ENCODE peak calls at places on chromosomes 4 and X, in nine cellular contexts. C, Z, Q, N, I, B, W, V and J are unnamed samples.
A peak's percentile ranks its signal among the peaks of the same experiment; 100 is the strongest.

GRCh38 chr4:77264826-77265225 is 107.8 kb downstream of the CCNG2 start:
- DNase-seq in Q (no peak), W (no peak), I (no peak), B (no peak), N (no peak), V (no peak), Z (no peak), C (no peak), J (no peak)

GRCh38 chr4:44869222-44869882 is 143.0 kb upstream of the GNPDA2 start:
- DNase-seq in N (no peak), B (no peak), I (no peak), Q (no peak), W (no peak), V (no peak), Z (no peak), C (no peak), J (no peak)

GRCh38 chrX:141632124-141632523 is 42.6 kb downstream of the SPANXA2 start:
- DNase-seq in Z (no peak), W (no peak), N (no peak), C (no peak), Q (no peak), V (no peak), B (no peak), I (no peak), J (no peak)

GRCh38 chrX:55731826-55732225 is 14.3 kb downstream of the RRAGB start:
- DNase-seq in N (no peak), B (no peak), Q (no peak), C (no peak), Z (no peak), V (no peak), W (no peak), I (no peak), J (no peak)

GRCh38 chr4:25879991-25880641 is 17.3 kb upstream of the SEL1L3 start:
- DNase-seq in V (no peak), I (no peak), C (no peak), B (no peak), N (no peak), Q (no peak), Z (no peak), W (no peak), J (no peak)

GRCh38 chr4:25060586-25061340 is 30.0 kb upstream of the LGI2 start:
- DNase-seq in W (no peak), Q (no peak), Z (no peak), N (no peak), V (no peak), I (no peak), C (no peak), B (no peak), J (no peak)

GRCh38 chr4:118969359-118969758 is 80.7 kb downstream of the SYNPO2 start:
- DNase-seq in Q (no peak), N (peak; percentile 32), I (peak; percentile 51), Z (peak; percentile 58), V (peak; percentile 36), W (peak; percentile 63), B (no peak), C (peak; percentile 44), J (peak; percentile 42)

GRCh38 chrX:82765806-82766205 is 742.3 kb upstream of the POU3F4 start:
- DNase-seq in I (no peak), B (no peak), V (no peak), Z (no peak), W (no peak), Q (no peak), N (no peak), C (no peak), J (no peak)

GRCh38 chr4:156970501-156971167 is 965 bp downstream of the PDGFC start:
- DNase-seq in B (peak; percentile 71), V (peak; percentile 64), Z (peak; percentile 76), W (peak; percentile 87), I (peak; percentile 55), C (peak; percentile 54), Q (peak; percentile 66), N (no peak), J (peak; percentile 66)

GRCh38 chr4:135244605-135245146 is 1043.1 kb upstream of the PABPC4L start:
- DNase-seq in C (no peak), Z (no peak), W (no peak), V (no peak), N (no peak), I (no peak), B (no peak), Q (no peak), J (no peak)

GRCh38 chrX:154121961-154122360 is 22.1 kb upstream of the OPN1LW start:
- DNase-seq in N (no peak), V (no peak), I (no peak), Q (peak; percentile 51), C (no peak), W (no peak), Z (no peak), B (no peak), J (no peak)

GRCh38 chr4:8643986-8644385 is 51.4 kb downstream of the CPZ start:
- DNase-seq in Z (peak; percentile 3), W (peak; percentile 45), V (peak; percentile 21), I (no peak), Q (peak; percentile 41), B (peak; percentile 24), C (no peak), N (no peak), J (no peak)

GRCh38 chr4:122576261-122577188 is 44.3 kb downstream of the IL21 start:
- DNase-seq in Q (no peak), I (no peak), C (no peak), N (peak; percentile 36), V (no peak), B (no peak), W (no peak), Z (no peak), J (no peak)

GRCh38 chr4:83657336-83657735 is 121.4 kb downstream of the GPAT3 start:
- DNase-seq in Q (no peak), I (no peak), N (no peak), Z (no peak), W (no peak), V (no peak), C (no peak), B (no peak), J (no peak)

GRCh38 chrX:75989806-75990590 is 182.9 kb upstream of the PBDC1 start:
- DNase-seq in W (no peak), C (no peak), B (no peak), V (no peak), Z (no peak), N (no peak), Q (no peak), I (no peak), J (no peak)

GRCh38 chr4:42331914-42332368 is 65.3 kb upstream of the SHISA3 start:
- DNase-seq in I (peak; percentile 56), B (no peak), Q (no peak), Z (no peak), C (no peak), N (peak; percentile 24), W (no peak), V (no peak), J (peak; percentile 35)

GRCh38 chr4:181194096-181194495 is 1049.1 kb upstream of the TENM3 start:
- DNase-seq in N (no peak), V (no peak), Q (no peak), Z (no peak), C (no peak), W (no peak), B (no peak), I (no peak), J (no peak)

GRCh38 chr4:94714761-94715160 is 43.0 kb upstream of the BMPR1B start:
- DNase-seq in B (no peak), Z (no peak), I (no peak), C (no peak), N (no peak), W (no peak), V (no peak), Q (no peak), J (no peak)

GRCh38 chr4:1207603-1208265 is 35.4 kb upstream of the SPON2 start:
- DNase-seq in Q (peak; percentile 49), W (peak; percentile 47), C (peak; percentile 64), Z (peak; percentile 36), B (peak; percentile 58), I (peak; percentile 76), V (peak; percentile 66), N (no peak), J (peak; percentile 65)

DNA sequence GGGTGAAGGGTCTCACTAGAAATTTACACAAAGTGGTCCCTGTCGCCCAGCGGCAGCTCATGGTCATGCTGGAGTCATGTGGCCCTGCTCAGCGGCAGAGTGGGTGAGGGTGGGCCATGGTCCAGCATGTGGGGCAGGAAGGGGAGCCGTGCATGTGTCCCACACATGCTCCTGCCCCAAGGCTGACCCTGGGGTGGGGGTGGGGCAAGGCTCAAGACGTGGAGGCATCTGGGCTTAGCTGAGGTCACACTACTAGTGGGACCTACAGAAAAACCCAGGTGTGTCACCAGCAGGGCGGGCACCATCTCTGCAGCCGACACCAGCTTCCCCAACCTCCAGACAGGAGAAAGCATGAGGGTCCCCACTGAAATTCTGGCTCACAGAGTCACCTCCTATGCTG is 42.4 kb downstream of the EVC start:
- DNase-seq in C (no peak), W (no peak), V (no peak), I (no peak), Q (no peak), N (no peak), B (no peak), Z (no peak), J (no peak)
- H3K4me1 ChIP-seq in C (no peaks in the 10 kb centered on the region), W (peaks cover 9% of the 10 kb centered on the region), V (no peaks in the 10 kb centered on the region), I (no peaks in the 10 kb centered on the region), Q (no peaks in the 10 kb centered on the region), N (peaks cover 43% of the 10 kb centered on the region), B (peaks cover 50% of the 10 kb centered on the region), Z (no peaks in the 10 kb centered on the region), J (no peaks in the 10 kb centered on the region)

DNA sequence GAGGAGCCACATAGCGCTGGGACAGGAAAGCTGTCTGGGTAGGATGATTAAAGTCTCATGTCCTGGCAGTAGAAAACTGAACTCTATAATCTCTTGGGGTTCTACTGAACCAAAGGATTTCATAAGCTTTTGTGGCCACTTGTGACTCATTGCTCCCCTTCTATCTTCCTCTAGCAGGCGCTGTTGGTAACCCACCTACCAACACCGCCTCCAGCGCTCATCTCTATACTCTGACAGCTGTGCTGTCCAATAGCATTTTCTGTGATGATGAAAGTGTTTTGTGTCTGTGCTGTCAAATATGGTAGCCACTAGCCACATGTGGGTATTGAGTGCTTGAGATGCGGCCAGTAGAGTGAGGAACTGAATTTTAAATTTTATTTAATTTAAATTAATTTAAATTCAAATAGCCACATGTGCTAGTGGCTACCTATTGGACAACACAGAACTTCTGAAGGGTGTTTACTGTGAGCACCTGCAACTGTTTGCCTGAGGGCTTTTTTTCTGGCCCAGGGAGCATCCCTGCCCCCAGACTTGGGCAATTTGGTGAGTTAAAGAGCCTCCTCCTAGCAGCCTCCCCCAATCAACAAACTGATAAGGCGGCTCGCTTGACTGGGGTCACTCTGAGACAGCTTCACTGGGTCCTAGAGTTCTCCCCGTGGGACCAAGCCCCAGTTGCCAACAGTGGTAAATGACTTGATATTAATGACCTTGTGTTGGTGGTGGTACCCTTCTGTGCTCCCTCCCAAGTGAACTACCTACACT is 169.2 kb upstream of the ATP6AP2 start:
- DNase-seq in N (no peak), W (peak; percentile 64), B (no peak), Q (no peak), C (no peak), Z (no peak), I (no peak), V (no peak), J (no peak)
- TF ChIP-seq CTCF in N (peak; percentile 37), W (peak; percentile 69), B (no peak), Q (no peak), C (no peak), Z (no peak), I (no peak), V (no peak), J (no peak)

GRCh38 chr4:10089346-10089745 is 27.3 kb downstream of the WDR1 start:
- DNase-seq in Z (no peak), N (no peak), Q (no peak), I (peak; percentile 19), B (no peak), V (peak; percentile 81), W (peak; percentile 81), C (peak; percentile 87), J (peak; percentile 34)
- H3K36me3 ChIP-seq in Z (peaks cover 90% of the 10 kb centered on the region), N (peaks cover 51% of the 10 kb centered on the region), Q (no peaks in the 10 kb centered on the region), I (peaks cover 77% of the 10 kb centered on the region), B (peaks cover 100% of the 10 kb centered on the region), V (peaks cover 97% of the 10 kb centered on the region), W (peaks cover 96% of the 10 kb centered on the region), C (peaks cover 55% of the 10 kb centered on the region), J (peaks cover 25% of the 10 kb centered on the region)

GRCh38 chr4:87033902-87034301 is 99.1 kb downstream of the AFF1 start:
- DNase-seq in C (no peak), V (no peak), I (no peak), W (peak; percentile 81), N (no peak), Z (no peak), Q (no peak), B (no peak), J (no peak)
- H3K4me1 ChIP-seq in C (peaks cover 19% of the 10 kb centered on the region), V (peaks cover 100% of the 10 kb centered on the region), I (peaks cover 100% of the 10 kb centered on the region), W (peaks cover 60% of the 10 kb centered on the region), N (peaks cover 11% of the 10 kb centered on the region), Z (peaks cover 76% of the 10 kb centered on the region), Q (peaks cover 24% of the 10 kb centered on the region), B (peaks cover 39% of the 10 kb centered on the region), J (peaks cover 99% of the 10 kb centered on the region)